ENCODE peak calls at places on chromosomes 13 and 19, in four cellular contexts. V is NCI-H1417; J is GF-D8; C is CD8-positive, alpha-beta T cell. Y is an unnamed sample.

GRCh38 chr13:76300688-76301087 is 585.5 kb downstream of the KCTD12 start:
- DNase-seq in V (no peak), J (no peak), C (no peak), Y (no peak)

GRCh38 chr13:31920301-31920818 is 111.2 kb upstream of the FRY start:
- DNase-seq in V (no peak), J (peak), C (no peak), Y (peak)

GRCh38 chr13:98785405-98785804 is 32.9 kb upstream of the SLC15A1 start:
- DNase-seq in V (no peak), J (no peak), C (no peak), Y (no peak)

GRCh38 chr19:42563352-42564210 is 31.1 kb downstream of the CEACAM8 start:
- DNase-seq in V (peak), J (peak), C (no peak), Y (peak)

GRCh38 chr13:75061909-75062308 is 420.1 kb downstream of the TBC1D4 start:
- DNase-seq in V (no peak), J (no peak), C (no peak), Y (no peak)

GRCh38 chr19:2325261-2326046 is 2.9 kb downstream of the LSM7 start:
- DNase-seq in V (no peak), J (peak), C (no peak), Y (no peak)

GRCh38 chr19:10007366-10007765 is 2.9 kb downstream of the COL5A3 start:
- DNase-seq in V (no peak), J (no peak), C (no peak), Y (no peak)

GRCh38 chr13:101978546-101979315 is 423.1 kb downstream of the FGF14 start:
- DNase-seq in V (peak), J (no peak), C (no peak), Y (no peak)

GRCh38 chr13:33524086-33524485 is 238.5 kb upstream of the STARD13 start:
- DNase-seq in V (no peak), J (no peak), C (no peak), Y (no peak)

GRCh38 chr13:67620665-67621064 is 390.5 kb upstream of the PCDH9 start:
- DNase-seq in V (no peak), J (no peak), C (no peak), Y (no peak)

GRCh38 chr13:113155201-113155600 is 3.2 kb upstream of the PROZ start:
- DNase-seq in V (no peak), J (peak), C (no peak), Y (peak)

GRCh38 chr13:111323950-111324651 is 3.7 kb downstream of the TEX29 start:
- DNase-seq in V (no peak), J (no peak), C (no peak), Y (peak)

GRCh38 chr13:110989331-110989730 is 74.5 kb upstream of the ANKRD10 start:
- DNase-seq in V (no peak), J (no peak), C (no peak), Y (no peak)

GRCh38 chr19:16853066-16853465 is 23.9 kb downstream of the SIN3B start:
- DNase-seq in V (no peak), J (no peak), C (no peak), Y (no peak)

GRCh38 chr19:55085923-55086715 is 10.4 kb downstream of the EPS8L1 start:
- DNase-seq in V (no peak), J (no peak), C (no peak), Y (no peak)

GRCh38 chr13:106028916-106029315 is 506.5 kb downstream of the EFNB2 start:
- DNase-seq in V (no peak), J (no peak), C (no peak), Y (no peak)

GRCh38 chr19:8973501-8974091 is 36.6 kb downstream of the MUC16 start:
- DNase-seq in V (no peak), J (no peak), C (no peak), Y (peak)

GRCh38 chr19:28881616-28882015 is 331.3 kb downstream of the UQCRFS1 start:
- DNase-seq in V (no peak), J (no peak), C (no peak), Y (no peak)

GRCh38 chr13:29566864-29567263 is 28.6 kb downstream of the SLC7A1 start:
- DNase-seq in V (peak), J (no peak), C (no peak), Y (no peak)

GRCh38 chr13:111898956-111899713 is 167.8 kb upstream of the SOX1 start:
- DNase-seq in V (no peak), J (no peak), C (no peak), Y (no peak)

GRCh38 chr13:50448535-50448981 is 394.9 kb downstream of the DLEU7 start:
- DNase-seq in V (peak), J (no peak), C (no peak), Y (no peak)

GRCh38 chr19:48249502-48250014 is 6.2 kb downstream of the CARD8 start:
- DNase-seq in V (no peak), J (peak), C (peak), Y (peak)

GRCh38 chr13:113786262-113786841 is 27.3 kb downstream of the TMEM255B start:
- DNase-seq in V (no peak), J (no peak), C (no peak), Y (no peak)

GRCh38 chr19:38701455-38702063 is 42.7 kb downstream of the CAPN12 start:
- DNase-seq in V (no peak), J (no peak), C (no peak), Y (no peak)

GRCh38 chr13:74825170-74825948 is 656.6 kb downstream of the TBC1D4 start:
- DNase-seq in V (peak), J (no peak), C (no peak), Y (no peak)

GRCh38 chr13:99960663-99961440 is 10.7 kb downstream of the ZIC5 start:
- DNase-seq in V (peak), J (no peak), C (no peak), Y (no peak)

GRCh38 chr19:39705578-39706188 is 1.4 kb downstream of the LGALS14 start:
- DNase-seq in V (no peak), J (peak), C (no peak), Y (peak)

GRCh38 chr13:30082391-30082790 is 225.0 kb downstream of the KATNAL1 start:
- DNase-seq in V (no peak), J (no peak), C (no peak), Y (no peak)

GRCh38 chr13:113656015-113656588 is 1.9 kb downstream of the ATP4B start:
- DNase-seq in V (no peak), J (no peak), C (peak), Y (no peak)

GRCh38 chr13:32894589-32895001 is 121.6 kb upstream of the KL start:
- DNase-seq in V (no peak), J (peak), C (no peak), Y (peak)

GRCh38 chr19:58535857-58536256 is 8.0 kb upstream of the TRIM28 start:
- DNase-seq in V (no peak), J (no peak), C (no peak), Y (no peak)

GRCh38 chr19:20233105-20233504 is 66.1 kb downstream of the ZNF486 start:
- DNase-seq in V (no peak), J (no peak), C (no peak), Y (no peak)

GRCh38 chr13:112204881-112205327 is 138.0 kb downstream of the SOX1 start:
- DNase-seq in V (peak), J (no peak), C (no peak), Y (no peak)

GRCh38 chr19:51311388-51312257 is at the start of gene IGLON5:
- DNase-seq in V (no peak), J (no peak), C (no peak), Y (no peak)